ENCODE peak calls at places on chromosomes 12 and 14, in seven cellular contexts. F is kidney tubule cell, G is psoas muscle, N is posterior vena cava, I is tibial artery, L is HCT116, J is foreskin melanocyte. S is an unnamed sample.

GRCh38 chr14:74324945-74325361 is 22.2 kb upstream of the ABCD4 start:
- DNase-seq in I (no peak), G (no peak), N (no peak), L (no peak), F (peak), J (peak), S (peak)

GRCh38 chr14:65329481-65329880 is 83.0 kb upstream of the FUT8 start:
- DNase-seq in F (no peak), J (no peak), N (no peak), I (no peak), L (no peak), G (no peak), S (no peak)

GRCh38 chr12:12228402-12228801 is 38.4 kb downstream of the LRP6 start:
- DNase-seq in I (no peak), L (no peak), J (no peak), N (no peak), G (no peak), F (no peak), S (no peak)

GRCh38 chr12:69056743-69057515 is 124.0 kb upstream of the CPM start:
- DNase-seq in L (no peak), G (no peak), J (no peak), F (no peak), N (no peak), I (no peak), S (no peak)

GRCh38 chr14:38336298-38336697 is 80.4 kb upstream of the CLEC14A start:
- DNase-seq in N (no peak), J (no peak), G (no peak), F (no peak), L (no peak), I (no peak), S (no peak)

GRCh38 chr12:2359725-2360629 is 307.2 kb downstream of the CACNA1C start:
- DNase-seq in F (no peak), J (no peak), I (no peak), L (no peak), N (no peak), G (no peak), S (no peak)

GRCh38 chr12:94718114-94718513 is 67.8 kb upstream of the TMCC3 start:
- DNase-seq in N (no peak), F (no peak), J (no peak), L (no peak), G (no peak), I (no peak), S (no peak)

GRCh38 chr12:94560416-94561221 is 89.7 kb downstream of the TMCC3 start:
- DNase-seq in J (no peak), I (no peak), N (peak), L (peak), F (peak), G (no peak), S (no peak)

GRCh38 chr12:16350682-16351081 is 3.2 kb downstream of the MGST1 start:
- DNase-seq in I (peak), N (peak), F (peak), G (peak), L (peak), J (no peak), S (no peak)

GRCh38 chr12:39070775-39071174 is 165.4 kb upstream of the CPNE8 start:
- DNase-seq in J (no peak), L (no peak), N (no peak), G (no peak), I (no peak), F (no peak), S (no peak)